ENCODE peak calls at places on chromosomes 3 and 15, in ten cellular contexts. D is cardiac muscle cell; M is AG09309; L is A549; E is AG10803; O is CD8-positive, alpha-beta T cell; Z is upper lobe of right lung; N is adrenal gland; S is mesothelial cell of epicardium; C is thoracic aorta. B is an unnamed sample.

GRCh38 chr3:87077354-87077753 is 86.4 kb upstream of the VGLL3 start:
- DNase-seq in D (no peak), M (no peak), L (no peak), E (no peak), O (no peak), Z (no peak), N (no peak), S (no peak), C (no peak), B (no peak)

GRCh38 chr3:126463521-126463920 is 12.2 kb downstream of the ZXDC start:
- DNase-seq in D (no peak), M (no peak), L (no peak), E (no peak), O (no peak), Z (no peak), N (no peak), S (no peak), C (no peak), B (no peak)

GRCh38 chr3:24351779-24352469 is 142.7 kb downstream of the THRB start:
- DNase-seq in D (peak), M (no peak), L (no peak), E (peak), O (no peak), Z (no peak), N (peak), S (no peak), C (peak), B (no peak)

GRCh38 chr15:60315878-60316277 is 81.9 kb downstream of the ANXA2 start:
- DNase-seq in D (no peak), M (no peak), L (no peak), E (no peak), O (no peak), Z (no peak), N (no peak), S (no peak), C (no peak), B (no peak)

GRCh38 chr3:173733029-173733652 is 335.6 kb downstream of the NLGN1 start:
- DNase-seq in D (peak), M (no peak), L (peak), E (peak), O (no peak), Z (no peak), N (no peak), S (no peak), C (no peak), B (no peak)

GRCh38 chr15:60137711-60138396 is 133.7 kb downstream of the FOXB1 start:
- DNase-seq in D (peak), M (no peak), L (no peak), E (peak), O (no peak), Z (no peak), N (no peak), S (no peak), C (no peak), B (no peak)

GRCh38 chr3:53178246-53178645 is 17.2 kb downstream of the PRKCD start:
- DNase-seq in D (no peak), M (no peak), L (no peak), E (no peak), O (no peak), Z (no peak), N (no peak), S (no peak), C (no peak), B (no peak)

GRCh38 chr3:126613481-126614187 is 41.3 kb downstream of the TXNRD3 start:
- DNase-seq in D (peak), M (no peak), L (no peak), E (peak), O (no peak), Z (no peak), N (no peak), S (no peak), C (no peak), B (no peak)

GRCh38 chr3:140358696-140359095 is 319.2 kb upstream of the TRIM42 start:
- DNase-seq in D (no peak), M (no peak), L (no peak), E (no peak), O (no peak), Z (no peak), N (no peak), S (no peak), C (no peak), B (no peak)

GRCh38 chr3:140359198-140359995 is 318.5 kb upstream of the TRIM42 start:
- DNase-seq in D (no peak), M (no peak), L (no peak), E (no peak), O (no peak), Z (no peak), N (no peak), S (no peak), C (no peak), B (no peak)

GRCh38 chr3:140355481-140355880 is 322.4 kb upstream of the TRIM42 start:
- DNase-seq in D (no peak), M (no peak), L (no peak), E (no peak), O (no peak), Z (no peak), N (no peak), S (no peak), C (no peak), B (no peak)

GRCh38 chr3:140363801-140364200 is 314.1 kb upstream of the TRIM42 start:
- DNase-seq in D (peak), M (no peak), L (no peak), E (no peak), O (no peak), Z (no peak), N (no peak), S (no peak), C (no peak), B (no peak)

DNA sequence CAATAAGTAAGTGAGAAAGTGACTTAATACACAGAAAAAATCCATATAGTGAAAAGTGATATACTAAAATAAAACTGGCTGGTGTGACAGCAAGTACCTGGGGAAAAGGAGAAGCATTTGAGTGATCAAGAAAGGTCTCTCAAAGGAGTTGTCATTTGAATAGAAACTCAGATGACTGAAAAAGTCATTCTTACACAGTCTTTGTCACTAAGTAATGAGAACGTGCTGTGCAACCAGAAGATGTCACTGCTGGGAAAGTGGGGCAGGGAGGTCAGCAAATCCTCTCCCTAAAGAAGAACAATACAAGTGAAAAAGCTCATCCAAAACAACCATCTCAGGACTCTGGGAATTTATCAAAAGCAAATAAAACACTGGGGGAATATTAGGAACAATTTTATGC is 317.5 kb upstream of the TRIM42 start:
- DNase-seq in D (no peak), M (no peak), L (no peak), E (no peak), O (no peak), Z (no peak), N (no peak), S (no peak), C (no peak), B (no peak)
- TF ChIP-seq CTCF in D (no peak), M (no peak), L (no peak), E (no peak), O (no peak), Z (no peak), N (no peak), S (no peak), C (no peak), B (no peak)

GRCh38 chr3:95715137-95715536 is 1099.3 kb upstream of the EPHA6 start:
- DNase-seq in D (no peak), M (no peak), L (no peak), E (no peak), O (no peak), Z (no peak), N (no peak), S (no peak), C (no peak), B (no peak)

GRCh38 chr3:95717048-95717447 is 1097.3 kb upstream of the EPHA6 start:
- DNase-seq in D (no peak), M (no peak), L (no peak), E (no peak), O (no peak), Z (no peak), N (no peak), S (no peak), C (no peak), B (no peak)

GRCh38 chr3:95707268-95707667 is 1107.1 kb upstream of the EPHA6 start:
- DNase-seq in D (no peak), M (no peak), L (no peak), E (no peak), O (no peak), Z (no peak), N (no peak), S (no peak), C (no peak), B (no peak)

GRCh38 chr3:95705786-95706418 is 1108.5 kb upstream of the EPHA6 start:
- DNase-seq in D (no peak), M (no peak), L (peak), E (no peak), O (no peak), Z (no peak), N (no peak), S (no peak), C (no peak), B (no peak)

DNA sequence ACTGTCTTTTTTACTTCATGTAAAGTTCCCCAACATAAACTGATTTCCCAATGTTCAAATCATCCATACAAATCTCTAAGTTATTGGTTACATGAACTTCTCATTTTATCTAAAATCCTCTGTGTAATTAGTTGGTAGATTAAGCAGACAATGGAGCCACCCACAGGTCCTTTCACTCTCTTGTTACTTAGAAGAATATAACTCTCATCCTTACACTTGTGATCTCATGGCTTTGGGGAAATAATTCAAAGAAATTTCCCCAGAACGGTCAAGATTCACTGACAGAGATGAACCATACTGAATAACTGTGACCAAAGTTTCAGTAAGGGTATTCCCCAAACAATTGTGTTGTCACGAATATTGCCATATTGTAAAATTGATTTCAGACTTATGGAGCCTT is 1102.6 kb upstream of the EPHA6 start:
- DNase-seq in D (no peak), M (no peak), L (no peak), E (no peak), O (no peak), Z (no peak), N (no peak), S (no peak), C (no peak), B (no peak)
- TF ChIP-seq CTCF in D (no peak), M (no peak), L (no peak), E (no peak), O (no peak), Z (no peak), N (no peak), S (no peak), C (no peak), B (no peak)

GRCh38 chr15:33871911-33872760 is 96.2 kb upstream of the CHRM5 start:
- DNase-seq in D (peak), M (no peak), L (no peak), E (peak), O (no peak), Z (no peak), N (no peak), S (no peak), C (no peak), B (no peak)

GRCh38 chr15:33864360-33865075 is 103.8 kb upstream of the CHRM5 start:
- DNase-seq in D (no peak), M (no peak), L (no peak), E (no peak), O (no peak), Z (no peak), N (no peak), S (no peak), C (no peak), B (no peak)

GRCh38 chr15:33865416-33865815 is 102.9 kb upstream of the CHRM5 start:
- DNase-seq in D (peak), M (no peak), L (no peak), E (no peak), O (no peak), Z (no peak), N (no peak), S (no peak), C (no peak), B (no peak)

GRCh38 chr15:33860749-33861148 is 107.5 kb upstream of the CHRM5 start:
- DNase-seq in D (peak), M (no peak), L (no peak), E (peak), O (no peak), Z (no peak), N (no peak), S (no peak), C (no peak), B (no peak)

GRCh38 chr15:33866101-33866737 is 102.1 kb upstream of the CHRM5 start:
- DNase-seq in D (no peak), M (no peak), L (no peak), E (no peak), O (no peak), Z (no peak), N (no peak), S (no peak), C (no peak), B (no peak)
- TF ChIP-seq CTCF in D (no peak), M (no peak), L (no peak), E (no peak), O (no peak), Z (no peak), N (no peak), S (no peak), C (no peak), B (no peak)

GRCh38 chr15:35545316-35545824 is 595 bp downstream of the DPH6 start:
- DNase-seq in D (peak), M (no peak), L (peak), E (peak), O (no peak), Z (peak), N (peak), S (peak), C (no peak), B (no peak)
- TF ChIP-seq CTCF in D (peak), M (peak), L (no peak), E (no peak), O (no peak), Z (no peak), N (no peak), S (no peak), C (peak), B (no peak)

GRCh38 chr15:53130943-53131342 is 340.8 kb upstream of the ONECUT1 start:
- DNase-seq in D (no peak), M (no peak), L (no peak), E (no peak), O (no peak), Z (no peak), N (no peak), S (no peak), C (no peak), B (no peak)
- TF ChIP-seq CTCF in D (no peak), M (no peak), L (no peak), E (no peak), O (no peak), Z (no peak), N (no peak), S (no peak), C (no peak), B (no peak)

GRCh38 chr15:43775411-43775965 is 1.3 kb downstream of the ELL3 start:
- DNase-seq in D (no peak), M (no peak), L (peak), E (peak), O (no peak), Z (peak), N (peak), S (no peak), C (no peak), B (no peak)
- TF ChIP-seq CTCF in D (peak), M (peak), L (peak), E (peak), O (no peak), Z (peak), N (no peak), S (no peak), C (no peak), B (no peak)

GRCh38 chr3:17544632-17545031 is 197.8 kb downstream of the TBC1D5 start:
- DNase-seq in D (peak), M (no peak), L (peak), E (peak), O (no peak), Z (no peak), N (no peak), S (no peak), C (no peak), B (no peak)
- TF ChIP-seq CTCF in D (peak), M (peak), L (peak), E (peak), O (no peak), Z (peak), N (no peak), S (no peak), C (no peak), B (no peak)

GRCh38 chr3:143433787-143434378 is 314.3 kb downstream of the CHST2 start:
- DNase-seq in D (no peak), M (no peak), L (peak), E (no peak), O (no peak), Z (no peak), N (no peak), S (no peak), C (no peak), B (no peak)
- TF ChIP-seq CTCF in D (peak), M (peak), L (peak), E (peak), O (peak), Z (peak), N (no peak), S (peak), C (no peak), B (no peak)

GRCh38 chr3:48952510-48953118 is 34.0 kb downstream of the ARIH2 start:
- DNase-seq in D (peak), M (no peak), L (peak), E (no peak), O (peak), Z (no peak), N (no peak), S (no peak), C (no peak), B (no peak)
- TF ChIP-seq CTCF in D (peak), M (peak), L (peak), E (peak), O (peak), Z (peak), N (no peak), S (no peak), C (no peak), B (no peak)

DNA sequence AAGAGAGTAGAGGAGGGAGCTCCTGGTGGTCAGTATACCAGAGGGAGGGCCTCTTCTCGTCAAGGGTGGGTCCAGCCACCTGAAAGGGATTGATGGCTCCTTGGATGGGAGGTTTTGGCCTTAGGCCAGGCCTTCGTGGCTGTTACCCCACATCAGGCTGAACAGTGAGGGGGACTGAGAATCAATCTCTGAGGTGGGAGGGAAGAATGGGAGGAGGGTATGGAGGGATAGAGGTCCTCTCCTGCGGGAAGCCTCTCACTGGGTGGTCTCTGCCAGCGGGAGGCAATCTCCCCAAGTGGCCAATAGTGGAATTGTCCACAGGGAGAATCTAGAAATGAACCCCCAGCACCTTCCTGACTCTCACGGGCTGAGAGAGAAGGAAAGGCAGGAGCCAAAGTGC is 53.5 kb downstream of the BSN start:
- DNase-seq in D (no peak), M (no peak), L (no peak), E (no peak), O (no peak), Z (peak), N (no peak), S (peak), C (no peak), B (no peak)
- TF ChIP-seq CTCF in D (peak), M (peak), L (no peak), E (peak), O (no peak), Z (peak), N (no peak), S (peak), C (no peak), B (no peak)

B was measured in activated B cell treated with CpG ODN at 0.5 μM for 24 hours.